ENCODE peak calls at places on chromosomes 6 and 20, in seven cellular contexts. One of them, this sample, is unnamed.
A peak's percentile ranks its signal among the peaks of the same experiment; 100 is the strongest.

GRCh38 chr6:89082439-89082838 is 1.9 kb downstream of the PNRC1 start:
- DNase-seq in K562: no peak
- DNase-seq in colonic mucosa: peak; percentile 33
- DNase-seq in GM13977: peak; percentile 31
- DNase-seq in IMR-90: peak; percentile 28
- DNase-seq in MM.1S: peak; percentile 21
- DNase-seq in kidney: no peak
- DNase-seq in this sample: no peak

GRCh38 chr6:99426454-99426762 is 1.3 kb upstream of the PNISR start:
- DNase-seq in K562: no peak
- DNase-seq in colonic mucosa: no peak
- DNase-seq in GM13977: no peak
- DNase-seq in IMR-90: no peak
- DNase-seq in MM.1S: no peak
- DNase-seq in kidney: no peak
- DNase-seq in this sample: no peak

GRCh38 chr20:46010491-46011405 is 2.0 kb downstream of the MMP9 start:
- DNase-seq in K562: no peak
- DNase-seq in colonic mucosa: no peak
- DNase-seq in GM13977: no peak
- DNase-seq in IMR-90: peak; percentile 7
- DNase-seq in MM.1S: no peak
- DNase-seq in kidney: peak; percentile 77
- DNase-seq in this sample: peak; percentile 58

GRCh38 chr6:16854986-16855385 is 93.7 kb upstream of the ATXN1 start:
- DNase-seq in K562: no peak
- DNase-seq in colonic mucosa: no peak
- DNase-seq in GM13977: peak; percentile 37
- DNase-seq in IMR-90: peak; percentile 10
- DNase-seq in MM.1S: no peak
- DNase-seq in kidney: no peak
- DNase-seq in this sample: no peak

GRCh38 chr20:32539063-32539816 is 45.9 kb downstream of the NOL4L start:
- DNase-seq in K562: no peak
- DNase-seq in colonic mucosa: peak; percentile 46
- DNase-seq in GM13977: no peak
- DNase-seq in IMR-90: no peak
- DNase-seq in MM.1S: no peak
- DNase-seq in kidney: no peak
- DNase-seq in this sample: no peak

GRCh38 chr6:170106906-170107525 is 183.9 kb downstream of the DLL1 start:
- DNase-seq in K562: no peak
- DNase-seq in colonic mucosa: no peak
- DNase-seq in GM13977: no peak
- DNase-seq in IMR-90: no peak
- DNase-seq in MM.1S: no peak
- DNase-seq in kidney: peak; percentile 52
- DNase-seq in this sample: peak; percentile 10

GRCh38 chr20:24465730-24466129 is 3.7 kb upstream of the SYNDIG1 start:
- DNase-seq in K562: no peak
- DNase-seq in colonic mucosa: no peak
- DNase-seq in GM13977: no peak
- DNase-seq in IMR-90: no peak
- DNase-seq in MM.1S: no peak
- DNase-seq in kidney: peak; percentile 54
- DNase-seq in this sample: no peak

GRCh38 chr6:11675610-11676009 is 103.0 kb downstream of the ADTRP start:
- DNase-seq in K562: no peak
- DNase-seq in colonic mucosa: peak; percentile 40
- DNase-seq in GM13977: no peak
- DNase-seq in IMR-90: no peak
- DNase-seq in MM.1S: peak; percentile 36
- DNase-seq in kidney: no peak
- DNase-seq in this sample: no peak

GRCh38 chr6:98324406-98324930 is 509.9 kb upstream of the POU3F2 start:
- DNase-seq in K562: no peak
- DNase-seq in colonic mucosa: no peak
- DNase-seq in GM13977: no peak
- DNase-seq in IMR-90: no peak
- DNase-seq in MM.1S: no peak
- DNase-seq in kidney: no peak
- DNase-seq in this sample: no peak

GRCh38 chr6:170295519-170296422 is 4.9 kb upstream of the DLL1 start:
- DNase-seq in K562: peak; percentile 62
- DNase-seq in colonic mucosa: no peak
- DNase-seq in GM13977: peak; percentile 75
- DNase-seq in IMR-90: no peak
- DNase-seq in MM.1S: peak; percentile 7
- DNase-seq in kidney: peak; percentile 82
- DNase-seq in this sample: no peak

GRCh38 chr6:106667022-106667402 is 37.6 kb downstream of the QRSL1 start:
- DNase-seq in K562: no peak
- DNase-seq in colonic mucosa: no peak
- DNase-seq in GM13977: no peak
- DNase-seq in IMR-90: no peak
- DNase-seq in MM.1S: no peak
- DNase-seq in kidney: no peak
- DNase-seq in this sample: no peak

GRCh38 chr20:39318911-39319310 is 356.8 kb downstream of the DHX35 start:
- DNase-seq in K562: no peak
- DNase-seq in colonic mucosa: no peak
- DNase-seq in GM13977: no peak
- DNase-seq in IMR-90: no peak
- DNase-seq in MM.1S: no peak
- DNase-seq in kidney: no peak
- DNase-seq in this sample: no peak

GRCh38 chr6:124131259-124131658 is 327.6 kb downstream of the NKAIN2 start:
- DNase-seq in K562: no peak
- DNase-seq in colonic mucosa: no peak
- DNase-seq in GM13977: no peak
- DNase-seq in IMR-90: no peak
- DNase-seq in MM.1S: no peak
- DNase-seq in kidney: no peak
- DNase-seq in this sample: no peak

GRCh38 chr20:50230871-50231270 is 40.2 kb downstream of the CEBPB start:
- DNase-seq in K562: no peak
- DNase-seq in colonic mucosa: no peak
- DNase-seq in GM13977: no peak
- DNase-seq in IMR-90: no peak
- DNase-seq in MM.1S: no peak
- DNase-seq in kidney: no peak
- DNase-seq in this sample: no peak

GRCh38 chr6:157535354-157536217 is 154.6 kb downstream of the ZDHHC14 start:
- DNase-seq in K562: no peak
- DNase-seq in colonic mucosa: no peak
- DNase-seq in GM13977: peak; percentile 57
- DNase-seq in IMR-90: peak; percentile 80
- DNase-seq in MM.1S: no peak
- DNase-seq in kidney: no peak
- DNase-seq in this sample: no peak

GRCh38 chr20:32911355-32911754 is 52.6 kb downstream of the EFCAB8 start:
- DNase-seq in K562: no peak
- DNase-seq in colonic mucosa: no peak
- DNase-seq in GM13977: no peak
- DNase-seq in IMR-90: no peak
- DNase-seq in MM.1S: no peak
- DNase-seq in kidney: peak; percentile 30
- DNase-seq in this sample: no peak

GRCh38 chr20:45969712-45970634 is 2.0 kb downstream of the ZNF335 start:
- DNase-seq in K562: peak; percentile 48
- DNase-seq in colonic mucosa: peak; percentile 56
- DNase-seq in GM13977: no peak
- DNase-seq in IMR-90: peak; percentile 64
- DNase-seq in MM.1S: peak; percentile 43
- DNase-seq in kidney: peak; percentile 30
- DNase-seq in this sample: no peak

GRCh38 chr6:158818580-158819212 is 472 bp downstream of the EZR start:
- DNase-seq in K562: peak; percentile 72
- DNase-seq in colonic mucosa: peak; percentile 72
- DNase-seq in GM13977: peak; percentile 80
- DNase-seq in IMR-90: peak; percentile 65
- DNase-seq in MM.1S: peak; percentile 42
- DNase-seq in kidney: peak; percentile 92
- DNase-seq in this sample: peak; percentile 64

GRCh38 chr6:154865291-154865690 is 129.8 kb upstream of the TIAM2 start:
- DNase-seq in K562: no peak
- DNase-seq in colonic mucosa: no peak
- DNase-seq in GM13977: no peak
- DNase-seq in IMR-90: peak; percentile 46
- DNase-seq in MM.1S: no peak
- DNase-seq in kidney: no peak
- DNase-seq in this sample: no peak

GRCh38 chr6:44074383-44075136 is 52.7 kb downstream of the MRPL14 start:
- DNase-seq in K562: peak; percentile 81
- DNase-seq in colonic mucosa: peak; percentile 69
- DNase-seq in GM13977: peak; percentile 91
- DNase-seq in IMR-90: peak; percentile 87
- DNase-seq in MM.1S: peak; percentile 83
- DNase-seq in kidney: no peak
- DNase-seq in this sample: peak; percentile 64

GRCh38 chr6:140988780-140989179 is 1143.9 kb upstream of the GJE1 start:
- DNase-seq in K562: no peak
- DNase-seq in colonic mucosa: no peak
- DNase-seq in GM13977: no peak
- DNase-seq in IMR-90: no peak
- DNase-seq in MM.1S: no peak
- DNase-seq in kidney: no peak
- DNase-seq in this sample: no peak

DNA sequence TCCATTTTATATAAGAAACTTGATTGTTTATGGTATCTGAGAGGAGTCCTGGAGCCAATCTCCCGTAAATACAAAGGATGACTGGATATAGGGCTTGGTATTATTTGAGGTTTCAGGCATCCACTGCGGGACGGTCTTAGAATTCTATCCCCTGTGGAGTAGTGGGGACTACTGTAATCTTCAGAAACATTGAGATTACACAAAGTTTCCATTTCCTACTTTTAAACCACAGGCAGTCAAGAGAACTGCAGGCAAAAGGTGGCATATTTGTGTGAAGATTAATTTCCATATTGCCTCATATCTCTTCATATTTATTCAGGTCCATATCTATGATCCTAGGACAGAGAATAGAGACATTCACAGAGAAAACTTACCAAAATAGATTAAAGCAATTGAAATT is 586.2 kb downstream of the PHF3 start:
- DNase-seq in K562: no peak
- DNase-seq in colonic mucosa: no peak
- DNase-seq in GM13977: no peak
- DNase-seq in IMR-90: peak; percentile 7
- DNase-seq in MM.1S: no peak
- DNase-seq in kidney: no peak
- DNase-seq in this sample: no peak
- TF ChIP-seq CTCF in K562: no peak
- TF ChIP-seq CTCF in colonic mucosa: no peak
- TF ChIP-seq CTCF in GM13977: no peak
- TF ChIP-seq CTCF in IMR-90: no peak
- TF ChIP-seq CTCF in MM.1S: no peak
- TF ChIP-seq CTCF in kidney: no peak
- TF ChIP-seq CTCF in this sample: no peak

DNA sequence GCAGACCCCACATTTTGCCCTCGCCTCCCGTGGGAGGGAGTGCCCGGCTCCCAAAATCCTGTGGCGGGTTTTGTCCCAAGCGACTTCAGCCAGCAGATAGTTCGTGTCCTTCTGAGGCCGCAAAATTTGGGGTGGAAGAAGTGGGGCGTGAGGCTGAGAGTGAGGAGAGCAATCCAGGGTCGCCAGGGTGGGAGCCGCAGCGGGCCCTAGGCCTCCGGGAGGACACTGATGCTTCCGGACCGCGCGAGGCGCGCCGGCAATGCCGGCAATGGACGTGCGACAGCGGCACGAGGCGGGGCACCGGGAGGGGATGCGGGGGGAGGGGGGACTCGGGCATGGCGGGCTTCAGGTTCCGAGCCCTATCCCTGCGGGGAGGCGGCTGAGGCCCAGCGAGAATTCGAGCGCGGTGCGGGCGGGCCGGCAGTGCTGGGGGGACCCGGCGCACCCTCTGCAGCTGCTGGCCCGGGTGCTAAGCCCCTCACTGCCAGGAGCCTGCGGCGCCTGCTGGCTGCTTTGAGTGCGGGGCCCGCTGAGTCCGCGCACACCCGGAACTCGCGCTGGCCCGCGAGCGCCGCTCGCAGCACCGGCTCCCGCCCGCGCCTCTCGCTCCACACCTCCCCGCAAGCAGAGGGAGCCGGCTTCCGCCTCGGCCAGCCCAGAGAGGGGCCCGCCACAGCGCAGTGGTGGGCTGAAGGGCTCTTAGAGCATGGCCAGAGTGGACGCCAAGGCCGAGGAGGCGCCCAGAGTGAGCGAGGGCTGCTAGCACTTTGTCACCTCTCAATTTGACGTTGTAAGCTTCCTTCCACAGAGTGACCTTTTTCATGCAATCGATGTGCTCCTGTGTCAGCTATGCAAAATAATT is 143.8 kb downstream of the LPA start:
- DNase-seq in K562: peak; percentile 84
- DNase-seq in colonic mucosa: peak; percentile 86
- DNase-seq in GM13977: peak; percentile 14
- DNase-seq in IMR-90: peak; percentile 34
- DNase-seq in MM.1S: peak; percentile 52
- DNase-seq in kidney: peak; percentile 93
- DNase-seq in this sample: peak; percentile 78
- TF ChIP-seq CTCF in K562: peak; percentile 4
- TF ChIP-seq CTCF in colonic mucosa: no peak
- TF ChIP-seq CTCF in GM13977: no peak
- TF ChIP-seq CTCF in IMR-90: no peak
- TF ChIP-seq CTCF in MM.1S: no peak
- TF ChIP-seq CTCF in kidney: peak; percentile 10
- TF ChIP-seq CTCF in this sample: peak; percentile 92

GRCh38 chr6:18990313-18990978 is 603.3 kb downstream of the RNF144B start:
- DNase-seq in K562: peak; percentile 51
- DNase-seq in colonic mucosa: peak; percentile 74
- DNase-seq in GM13977: peak; percentile 36
- DNase-seq in IMR-90: peak; percentile 20
- DNase-seq in MM.1S: peak; percentile 23
- DNase-seq in kidney: peak; percentile 90
- DNase-seq in this sample: no peak
- TF ChIP-seq CTCF in K562: peak; percentile 68
- TF ChIP-seq CTCF in colonic mucosa: peak; percentile 44
- TF ChIP-seq CTCF in GM13977: peak; percentile 65
- TF ChIP-seq CTCF in IMR-90: peak; percentile 44
- TF ChIP-seq CTCF in MM.1S: peak; percentile 37
- TF ChIP-seq CTCF in kidney: peak; percentile 56
- TF ChIP-seq CTCF in this sample: no peak

DNA sequence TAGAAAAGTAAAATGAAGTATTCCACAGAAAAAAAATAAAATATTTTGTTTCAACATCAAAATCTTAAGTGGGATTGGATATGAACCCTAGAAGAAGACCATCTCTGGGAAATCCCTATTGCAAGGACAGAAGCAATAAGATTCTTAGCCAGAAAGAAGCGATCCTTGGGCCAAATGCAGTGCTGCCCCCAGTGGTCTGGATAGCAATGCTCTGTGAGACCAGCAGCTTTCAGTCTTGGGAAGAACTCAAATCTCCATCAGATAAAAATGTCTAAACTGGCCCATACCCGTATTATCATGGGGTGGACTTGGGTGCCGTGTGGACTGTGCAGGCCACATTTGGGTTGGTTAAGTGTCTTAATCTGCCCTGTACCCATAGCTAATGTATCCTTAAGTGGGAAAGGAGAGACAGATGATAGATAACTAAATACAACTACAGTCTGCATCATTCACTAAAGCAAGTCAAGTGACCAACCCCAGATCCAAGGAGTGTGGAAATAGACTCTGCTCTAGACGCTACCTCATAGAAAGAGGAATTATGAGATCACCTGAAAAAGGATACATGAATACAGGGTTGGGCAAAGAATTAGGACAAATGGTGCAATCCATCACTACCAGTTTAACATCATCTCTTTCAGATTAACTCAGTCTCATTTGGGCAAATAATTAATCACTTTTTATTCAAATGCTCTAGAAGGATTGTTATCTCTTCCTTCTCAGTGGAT is 38.9 kb upstream of the SNAP25 start:
- DNase-seq in K562: no peak
- DNase-seq in colonic mucosa: no peak
- DNase-seq in GM13977: no peak
- DNase-seq in IMR-90: peak; percentile 26
- DNase-seq in MM.1S: no peak
- DNase-seq in kidney: no peak
- DNase-seq in this sample: no peak
- TF ChIP-seq CTCF in K562: peak; percentile 15
- TF ChIP-seq CTCF in colonic mucosa: no peak
- TF ChIP-seq CTCF in GM13977: peak; percentile 25
- TF ChIP-seq CTCF in IMR-90: peak; percentile 19
- TF ChIP-seq CTCF in MM.1S: peak; percentile 26
- TF ChIP-seq CTCF in kidney: peak; percentile 11
- TF ChIP-seq CTCF in this sample: no peak

This sample was measured in natural killer cell.